ENCODE peak calls at places on chromosomes 3 and 15, in five cellular contexts. G is Calu3, J is left lung, R is A549, M is choroid plexus epithelial cell. A is an unnamed sample.

GRCh38 chr3:40782086-40782721 is 257.4 kb downstream of the ZNF621 start:
- DNase-seq in M (peak), J (no peak), G (peak), R (no peak), A (no peak)

GRCh38 chr3:152272771-152273242 is 4.1 kb downstream of the MBNL1 start:
- DNase-seq in M (peak), J (no peak), R (no peak), G (no peak), A (no peak)

GRCh38 chr15:84879088-84879780 is 5.2 kb upstream of the SLC28A1 start:
- DNase-seq in M (no peak), J (no peak), R (no peak), G (no peak), A (no peak)

GRCh38 chr3:9769426-9770275 is at the start of gene CAMK1:
- DNase-seq in R (peak), M (peak), G (peak), J (peak), A (peak)

GRCh38 chr3:53811143-53811915 is 34.9 kb downstream of the CHDH start:
- DNase-seq in R (no peak), J (no peak), M (no peak), G (no peak), A (no peak)

GRCh38 chr3:109278141-109278540 is 38.2 kb downstream of the DPPA2 start:
- DNase-seq in M (no peak), J (no peak), G (no peak), R (no peak), A (no peak)

GRCh38 chr15:45151998-45152828 is 22.4 kb downstream of the DUOX1 start:
- DNase-seq in M (no peak), R (no peak), G (no peak), J (no peak), A (no peak)

GRCh38 chr3:148075829-148076716 is 621.6 kb upstream of the AGTR1 start:
- DNase-seq in G (peak), M (peak), J (no peak), R (peak), A (no peak)

GRCh38 chr15:79617071-79617470 is 184.9 kb downstream of the MINAR1 start:
- DNase-seq in R (no peak), M (no peak), G (no peak), J (no peak), A (no peak)

GRCh38 chr15:77622212-77622941 is 10.3 kb downstream of the LINGO1 start:
- DNase-seq in G (no peak), R (no peak), J (no peak), M (no peak), A (no peak)

GRCh38 chr15:79282371-79283251 is at the start of gene ANKRD34C:
- DNase-seq in J (no peak), G (no peak), M (no peak), R (no peak), A (no peak)

GRCh38 chr3:143170043-143170442 is 50.5 kb downstream of the CHST2 start:
- DNase-seq in R (no peak), G (no peak), M (peak), J (no peak), A (no peak)

GRCh38 chr3:23776352-23776891 is 29.3 kb upstream of the UBE2E1 start:
- DNase-seq in J (no peak), M (peak), R (no peak), G (no peak), A (no peak)

GRCh38 chr15:37981781-37982180 is 47.3 kb downstream of the TMCO5A start:
- DNase-seq in J (no peak), M (peak), G (no peak), R (no peak), A (no peak)

GRCh38 chr15:66004618-66005262 is 135.4 kb downstream of the RAB11A start:
- DNase-seq in J (no peak), M (peak), G (peak), R (peak), A (peak)

GRCh38 chr15:65796610-65797012 is 4.5 kb upstream of the DENND4A start:
- DNase-seq in M (peak), R (peak), J (no peak), G (no peak), A (no peak)

GRCh38 chr3:163721596-163721995 is 1356.7 kb downstream of the SI start:
- DNase-seq in M (no peak), J (no peak), R (no peak), G (no peak), A (no peak)

GRCh38 chr3:138434276-138434874 is at the start of gene ESYT3:
- DNase-seq in J (peak), R (peak), G (peak), M (peak), A (peak)

GRCh38 chr3:134677196-134677986 is 26.6 kb upstream of the KY start:
- DNase-seq in J (no peak), G (peak), M (no peak), R (peak), A (no peak)

GRCh38 chr3:112651516-112651915 is 10.6 kb upstream of the CCDC80 start:
- DNase-seq in M (peak), J (no peak), R (no peak), G (no peak), A (no peak)

GRCh38 chr15:96088592-96088991 is 241.9 kb upstream of the NR2F2 start:
- DNase-seq in G (no peak), R (no peak), J (no peak), M (no peak), A (no peak)

GRCh38 chr3:52479876-52480575 is 15.1 kb upstream of the STAB1 start:
- DNase-seq in R (no peak), J (no peak), G (no peak), M (no peak), A (no peak)

GRCh38 chr3:52483081-52483480 is 12.1 kb upstream of the STAB1 start:
- DNase-seq in R (no peak), M (no peak), J (no peak), G (no peak), A (no peak)

GRCh38 chr3:52483577-52484495 is 11.3 kb upstream of the STAB1 start:
- DNase-seq in G (no peak), R (no peak), M (peak), J (no peak), A (no peak)

GRCh38 chr3:52480768-52481715 is 14.1 kb upstream of the STAB1 start:
- DNase-seq in G (no peak), M (no peak), J (no peak), R (no peak), A (no peak)

DNA sequence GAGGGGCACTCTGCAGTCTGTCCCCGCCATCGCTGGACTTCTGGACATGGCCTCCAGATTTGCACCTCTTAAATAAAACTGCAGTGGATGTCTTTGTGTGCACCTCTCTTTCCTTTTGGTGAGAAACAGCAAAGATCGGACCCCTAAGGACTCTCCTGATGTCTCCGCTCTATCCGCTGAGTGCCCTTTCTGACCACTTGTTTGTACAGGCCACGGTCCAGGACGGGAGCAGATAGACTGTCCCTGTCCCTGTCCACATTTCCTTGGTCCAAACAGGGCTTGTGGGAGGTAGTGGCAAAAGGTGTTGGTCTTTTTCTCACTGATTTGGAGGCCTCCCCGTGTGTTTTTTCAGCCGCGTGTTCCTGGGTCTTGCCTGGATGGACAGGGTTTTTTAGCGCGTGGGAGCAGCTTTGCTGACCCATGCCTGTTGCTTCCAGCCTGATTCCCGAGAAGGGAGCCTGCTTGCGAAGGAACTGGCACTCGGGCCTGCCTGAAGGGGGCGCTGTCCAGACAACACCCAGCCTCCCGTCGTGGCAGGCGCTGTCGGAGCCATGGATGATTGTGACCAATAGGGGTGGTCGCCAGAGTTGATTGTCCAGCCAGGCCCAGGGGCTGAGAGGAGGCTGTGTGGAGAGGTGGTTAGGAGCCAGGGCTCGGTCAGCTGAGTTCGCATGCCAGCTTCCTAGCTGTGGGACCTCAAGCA is 13.2 kb upstream of the STAB1 start:
- DNase-seq in R (peak), J (no peak), G (no peak), M (peak), A (no peak)
- TF ChIP-seq CTCF in R (no peak), J (peak), G (no peak), M (peak), A (peak)

DNA sequence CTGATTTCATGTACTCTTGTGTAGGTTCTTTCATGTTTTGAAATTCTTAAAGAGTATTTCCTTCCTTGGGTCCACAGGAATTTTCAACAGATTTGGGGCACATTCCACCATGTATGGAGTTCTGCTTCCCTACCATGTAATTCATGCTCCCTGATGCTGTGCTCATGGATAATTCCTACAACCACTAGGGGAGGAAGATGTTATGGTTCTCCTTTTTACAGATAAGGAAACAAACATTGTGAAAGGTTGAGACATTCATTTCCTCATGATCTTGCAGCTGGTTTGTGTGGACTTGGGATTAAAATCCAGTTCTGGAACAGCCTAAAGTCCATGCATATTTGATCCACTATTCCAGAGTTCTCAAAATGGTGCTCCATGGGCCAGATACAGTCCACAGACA is 174.9 kb upstream of the FRMD4B start:
- DNase-seq in G (no peak), R (no peak), J (no peak), M (no peak), A (no peak)
- TF ChIP-seq CTCF in G (no peak), R (no peak), J (no peak), M (no peak), A (no peak)

GRCh38 chr3:173301647-173302046 is 95.9 kb upstream of the NLGN1 start:
- DNase-seq in M (no peak), G (no peak), J (no peak), R (no peak), A (no peak)

GRCh38 chr3:173306110-173306509 is 91.4 kb upstream of the NLGN1 start:
- DNase-seq in M (no peak), R (no peak), J (no peak), G (no peak), A (no peak)
- TF ChIP-seq CTCF in M (no peak), R (no peak), J (no peak), G (no peak), A (no peak)

GRCh38 chr15:98581715-98582114 is 66.6 kb upstream of the IGF1R start:
- DNase-seq in G (peak), J (no peak), R (no peak), M (no peak), A (no peak)
- TF ChIP-seq CTCF in G (peak), J (no peak), R (peak), M (no peak), A (peak)

DNA sequence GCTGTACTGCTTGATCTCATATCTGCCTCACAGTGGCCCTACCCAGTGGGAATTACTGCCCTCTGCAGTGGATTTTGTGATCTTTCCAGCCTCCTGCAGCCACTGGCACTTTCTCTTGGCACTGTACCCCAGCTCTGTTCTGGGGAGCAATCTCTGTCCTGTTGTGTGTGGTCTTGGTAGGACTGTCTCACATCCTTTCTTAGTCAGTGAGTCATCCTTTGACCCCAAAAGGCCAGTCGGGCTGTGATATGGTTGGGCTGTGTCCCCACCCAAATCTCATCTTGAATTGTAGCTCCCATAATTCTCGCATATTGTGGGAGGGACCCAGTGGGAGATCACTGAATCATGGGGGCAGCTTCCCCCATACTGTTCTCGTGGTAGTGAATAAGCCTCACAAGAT is 133.3 kb upstream of the TPM1 start:
- DNase-seq in G (no peak), J (no peak), M (no peak), R (no peak), A (no peak)
- TF ChIP-seq CTCF in G (no peak), J (no peak), M (no peak), R (no peak), A (no peak)

GRCh38 chr3:156750874-156751245 is 75.3 kb upstream of the LEKR1 start:
- DNase-seq in J (no peak), G (no peak), M (peak), R (no peak), A (no peak)

GRCh38 chr3:156747046-156747445 is 72.7 kb downstream of the TIPARP start:
- DNase-seq in J (no peak), G (no peak), R (no peak), M (no peak), A (no peak)

GRCh38 chr3:156750191-156750873 is 75.8 kb upstream of the LEKR1 start:
- DNase-seq in R (no peak), J (no peak), M (no peak), G (no peak), A (no peak)

GRCh38 chr3:156749244-156749643 is 74.9 kb downstream of the TIPARP start:
- DNase-seq in G (no peak), M (peak), J (no peak), R (no peak), A (no peak)

GRCh38 chr3:156751461-156752025 is 74.6 kb upstream of the LEKR1 start:
- DNase-seq in J (peak), R (no peak), M (peak), G (no peak), A (no peak)
- TF ChIP-seq CTCF in J (no peak), R (no peak), M (peak), G (no peak), A (no peak)

GRCh38 chr15:40441012-40441735 is 421 bp downstream of the BAHD1 start:
- DNase-seq in G (no peak), M (no peak), J (no peak), R (peak), A (peak)
- TF ChIP-seq CTCF in G (no peak), M (no peak), J (no peak), R (no peak), A (no peak)

DNA sequence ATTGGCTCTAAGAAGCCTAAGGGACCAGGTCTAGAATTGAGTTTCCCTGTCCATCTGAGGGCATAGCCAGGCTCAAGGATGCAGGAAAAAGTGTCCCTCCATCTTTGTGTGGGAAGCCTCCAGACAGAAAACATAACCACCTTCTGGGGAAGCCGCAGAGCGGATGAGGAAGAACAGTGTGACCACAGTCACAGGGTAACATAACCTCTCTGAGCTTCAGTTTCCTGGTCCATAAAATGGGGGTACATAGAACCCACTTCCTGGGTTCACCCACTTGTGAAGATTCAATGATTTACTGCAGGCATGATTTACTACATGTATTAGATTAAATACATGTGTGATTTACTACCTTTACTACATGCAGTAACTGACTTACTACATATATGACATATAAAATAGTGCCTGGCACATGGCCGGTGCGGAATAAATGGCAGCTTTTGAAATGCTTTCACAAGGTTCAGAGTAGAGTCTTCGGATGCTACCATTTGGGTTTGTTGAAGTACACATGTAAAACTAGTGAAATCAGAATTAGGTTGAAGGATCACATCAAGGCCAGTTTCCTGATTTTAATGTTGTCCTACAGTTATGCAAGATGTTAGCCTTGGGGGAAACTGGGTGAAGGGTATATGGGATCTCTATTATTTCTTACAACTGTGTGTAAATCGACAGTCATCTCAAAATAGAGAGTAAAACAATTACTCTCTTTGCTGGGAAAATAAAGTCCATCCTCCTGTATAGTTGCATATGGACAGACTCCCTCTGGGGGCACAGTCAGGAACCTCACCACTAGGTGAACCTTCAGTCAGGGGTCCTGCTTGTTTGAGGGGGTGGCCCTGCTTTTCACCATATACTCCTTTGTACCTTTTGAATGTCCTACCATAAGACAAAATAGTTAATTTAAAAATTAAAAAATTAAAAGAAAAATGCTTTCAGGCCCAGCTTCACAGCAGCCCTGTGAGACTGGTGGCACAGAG is 86.0 kb downstream of the SEMA5B start:
- DNase-seq in G (no peak), M (peak), J (no peak), R (no peak), A (no peak)
- TF ChIP-seq CTCF in G (no peak), M (peak), J (no peak), R (no peak), A (peak)

GRCh38 chr3:42633544-42633943 is 20.0 kb upstream of the ZBTB47 start:
- DNase-seq in G (no peak), M (peak), J (no peak), R (no peak), A (no peak)

GRCh38 chr3:42637001-42637400 is 16.5 kb upstream of the ZBTB47 start:
- DNase-seq in M (no peak), J (no peak), G (no peak), R (no peak), A (no peak)

GRCh38 chr3:42638339-42638842 is 15.1 kb upstream of the ZBTB47 start:
- DNase-seq in R (no peak), M (no peak), G (no peak), J (no peak), A (no peak)

GRCh38 chr3:42632146-42632545 is 21.4 kb upstream of the ZBTB47 start:
- DNase-seq in J (no peak), G (no peak), R (no peak), M (peak), A (no peak)

DNA sequence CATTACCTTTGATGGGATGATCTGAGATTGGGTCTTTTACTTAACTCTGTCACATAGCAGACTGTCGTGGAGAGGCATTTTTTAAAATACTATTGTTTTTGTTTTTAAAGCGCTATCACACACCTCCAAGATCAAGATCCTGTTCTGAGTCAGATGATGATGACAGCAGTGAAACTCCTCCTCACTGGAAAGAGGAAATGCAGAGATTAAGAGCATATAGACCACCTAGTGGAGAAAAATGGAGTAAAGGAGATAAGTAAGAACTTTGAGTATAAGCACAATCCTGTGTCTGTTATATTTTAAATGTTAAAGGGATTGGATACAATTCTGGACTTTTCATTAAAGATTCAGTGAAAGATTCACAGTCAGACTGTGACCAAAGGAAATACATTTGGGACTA is 18.4 kb upstream of the ZBTB47 start:
- DNase-seq in J (no peak), R (no peak), G (no peak), M (peak), A (no peak)
- TF ChIP-seq CTCF in J (no peak), R (no peak), G (no peak), M (peak), A (no peak)

A was measured in progenitor cell of endocrine pancreas.